ENCODE peak calls at places on chromosomes 5 and 9, in seven cellular contexts. One of them, this sample, is unnamed.

GRCh38 chr9:4750021-4750673 is 9.1 kb upstream of the AK3 start:
- DNase-seq in neuronal stem cell: no peak
- DNase-seq in mesenchymal stem cell: peak; percentile 68
- DNase-seq in H9: no peak
- DNase-seq in IMR-90: peak; percentile 61
- DNase-seq in trophoblast cell: peak; percentile 81
- DNase-seq in H1: no peak
- DNase-seq in this sample: peak; percentile 31

GRCh38 chr9:36101916-36102741 is 34.4 kb upstream of the GLIPR2 start:
- DNase-seq in neuronal stem cell: no peak
- DNase-seq in mesenchymal stem cell: peak; percentile 95
- DNase-seq in H9: no peak
- DNase-seq in IMR-90: peak; percentile 100
- DNase-seq in trophoblast cell: peak; percentile 97
- DNase-seq in H1: no peak
- DNase-seq in this sample: peak; percentile 86

GRCh38 chr9:81380960-81381359 is 308.4 kb downstream of the TLE1 start:
- DNase-seq in neuronal stem cell: no peak
- DNase-seq in mesenchymal stem cell: no peak
- DNase-seq in H9: no peak
- DNase-seq in IMR-90: no peak
- DNase-seq in trophoblast cell: peak; percentile 74
- DNase-seq in H1: no peak
- DNase-seq in this sample: no peak

GRCh38 chr9:115118471-115119156 is 657 bp upstream of the TNC start:
- DNase-seq in neuronal stem cell: peak; percentile 77
- DNase-seq in mesenchymal stem cell: peak; percentile 92
- DNase-seq in H9: peak; percentile 77
- DNase-seq in IMR-90: peak; percentile 93
- DNase-seq in trophoblast cell: peak; percentile 64
- DNase-seq in H1: peak; percentile 81
- DNase-seq in this sample: peak; percentile 98

GRCh38 chr5:77957931-77958476 is 181.9 kb upstream of the TBCA start:
- DNase-seq in neuronal stem cell: peak; percentile 70
- DNase-seq in mesenchymal stem cell: no peak
- DNase-seq in H9: peak; percentile 54
- DNase-seq in IMR-90: no peak
- DNase-seq in trophoblast cell: no peak
- DNase-seq in H1: peak; percentile 71
- DNase-seq in this sample: peak; percentile 84

GRCh38 chr5:65329266-65329665 is 152.5 kb downstream of the ADAMTS6 start:
- DNase-seq in neuronal stem cell: peak; percentile 15
- DNase-seq in mesenchymal stem cell: no peak
- DNase-seq in H9: no peak
- DNase-seq in IMR-90: peak; percentile 41
- DNase-seq in trophoblast cell: no peak
- DNase-seq in H1: no peak
- DNase-seq in this sample: no peak

GRCh38 chr9:79611091-79611614 is 39.4 kb downstream of the TLE4 start:
- DNase-seq in neuronal stem cell: peak; percentile 69
- DNase-seq in mesenchymal stem cell: peak; percentile 80
- DNase-seq in H9: no peak
- DNase-seq in IMR-90: peak; percentile 96
- DNase-seq in trophoblast cell: peak; percentile 45
- DNase-seq in H1: no peak
- DNase-seq in this sample: peak; percentile 64

GRCh38 chr9:4894076-4894475 is 91.0 kb upstream of the JAK2 start:
- DNase-seq in neuronal stem cell: no peak
- DNase-seq in mesenchymal stem cell: peak; percentile 9
- DNase-seq in H9: no peak
- DNase-seq in IMR-90: peak; percentile 65
- DNase-seq in trophoblast cell: no peak
- DNase-seq in H1: no peak
- DNase-seq in this sample: no peak

GRCh38 chr5:59584858-59585846 is 308.4 kb downstream of the PDE4D start:
- DNase-seq in neuronal stem cell: no peak
- DNase-seq in mesenchymal stem cell: no peak
- DNase-seq in H9: no peak
- DNase-seq in IMR-90: no peak
- DNase-seq in trophoblast cell: no peak
- DNase-seq in H1: no peak
- DNase-seq in this sample: no peak

GRCh38 chr5:132020568-132021339 is 9.3 kb upstream of the ACSL6 start:
- DNase-seq in neuronal stem cell: no peak
- DNase-seq in mesenchymal stem cell: no peak
- DNase-seq in H9: no peak
- DNase-seq in IMR-90: no peak
- DNase-seq in trophoblast cell: peak; percentile 37
- DNase-seq in H1: peak; percentile 29
- DNase-seq in this sample: no peak

GRCh38 chr5:172751761-172752510 is 19.1 kb downstream of the DUSP1 start:
- DNase-seq in neuronal stem cell: no peak
- DNase-seq in mesenchymal stem cell: no peak
- DNase-seq in H9: no peak
- DNase-seq in IMR-90: no peak
- DNase-seq in trophoblast cell: peak; percentile 80
- DNase-seq in H1: no peak
- DNase-seq in this sample: no peak

GRCh38 chr5:133427121-133427777 is 185.1 kb downstream of the FSTL4 start:
- DNase-seq in neuronal stem cell: no peak
- DNase-seq in mesenchymal stem cell: no peak
- DNase-seq in H9: no peak
- DNase-seq in IMR-90: peak; percentile 8
- DNase-seq in trophoblast cell: peak; percentile 9
- DNase-seq in H1: no peak
- DNase-seq in this sample: no peak

GRCh38 chr5:38506302-38506701 is 50.1 kb downstream of the LIFR start:
- DNase-seq in neuronal stem cell: no peak
- DNase-seq in mesenchymal stem cell: no peak
- DNase-seq in H9: no peak
- DNase-seq in IMR-90: no peak
- DNase-seq in trophoblast cell: no peak
- DNase-seq in H1: no peak
- DNase-seq in this sample: no peak

GRCh38 chr9:93260290-93261066 is 76.5 kb downstream of the WNK2 start:
- DNase-seq in neuronal stem cell: no peak
- DNase-seq in mesenchymal stem cell: no peak
- DNase-seq in H9: peak; percentile 23
- DNase-seq in IMR-90: no peak
- DNase-seq in trophoblast cell: no peak
- DNase-seq in H1: peak; percentile 44
- DNase-seq in this sample: no peak

GRCh38 chr9:94084314-94084713 is at the start of gene PTPDC1:
- DNase-seq in neuronal stem cell: peak; percentile 62
- DNase-seq in mesenchymal stem cell: peak; percentile 85
- DNase-seq in H9: peak; percentile 83
- DNase-seq in IMR-90: peak; percentile 89
- DNase-seq in trophoblast cell: peak; percentile 17
- DNase-seq in H1: peak; percentile 77
- DNase-seq in this sample: peak; percentile 94

GRCh38 chr9:93183663-93184438 is at the start of gene WNK2:
- DNase-seq in neuronal stem cell: peak; percentile 50
- DNase-seq in mesenchymal stem cell: no peak
- DNase-seq in H9: peak; percentile 65
- DNase-seq in IMR-90: no peak
- DNase-seq in trophoblast cell: peak; percentile 68
- DNase-seq in H1: peak; percentile 82
- DNase-seq in this sample: peak; percentile 29

GRCh38 chr5:10485142-10485795 is 43.6 kb downstream of the ROPN1L start:
- DNase-seq in neuronal stem cell: no peak
- DNase-seq in mesenchymal stem cell: peak; percentile 80
- DNase-seq in H9: peak; percentile 71
- DNase-seq in IMR-90: peak; percentile 96
- DNase-seq in trophoblast cell: peak; percentile 3
- DNase-seq in H1: no peak
- DNase-seq in this sample: peak; percentile 97

GRCh38 chr5:122200456-122200855 is 71.1 kb downstream of the ZNF474 start:
- DNase-seq in neuronal stem cell: no peak
- DNase-seq in mesenchymal stem cell: no peak
- DNase-seq in H9: no peak
- DNase-seq in IMR-90: no peak
- DNase-seq in trophoblast cell: no peak
- DNase-seq in H1: no peak
- DNase-seq in this sample: no peak

GRCh38 chr5:122154910-122155309 is 25.6 kb downstream of the ZNF474 start:
- DNase-seq in neuronal stem cell: no peak
- DNase-seq in mesenchymal stem cell: peak; percentile 96
- DNase-seq in H9: no peak
- DNase-seq in IMR-90: peak; percentile 89
- DNase-seq in trophoblast cell: no peak
- DNase-seq in H1: no peak
- DNase-seq in this sample: peak; percentile 17

GRCh38 chr9:79667716-79668458 is 96.1 kb downstream of the TLE4 start:
- DNase-seq in neuronal stem cell: no peak
- DNase-seq in mesenchymal stem cell: no peak
- DNase-seq in H9: no peak
- DNase-seq in IMR-90: no peak
- DNase-seq in trophoblast cell: no peak
- DNase-seq in H1: no peak
- DNase-seq in this sample: no peak

GRCh38 chr9:751137-752051 is 90.1 kb upstream of the DMRT1 start:
- DNase-seq in neuronal stem cell: no peak
- DNase-seq in mesenchymal stem cell: no peak
- DNase-seq in H9: no peak
- DNase-seq in IMR-90: peak; percentile 15
- DNase-seq in trophoblast cell: peak; percentile 98
- DNase-seq in H1: no peak
- DNase-seq in this sample: no peak

GRCh38 chr5:181047921-181048320 is 7.9 kb downstream of the BTNL9 start:
- DNase-seq in neuronal stem cell: no peak
- DNase-seq in mesenchymal stem cell: no peak
- DNase-seq in H9: no peak
- DNase-seq in IMR-90: no peak
- DNase-seq in trophoblast cell: no peak
- DNase-seq in H1: peak; percentile 37
- DNase-seq in this sample: no peak

GRCh38 chr9:14348241-14349140 is 34.5 kb upstream of the NFIB start:
- DNase-seq in neuronal stem cell: peak; percentile 48
- DNase-seq in mesenchymal stem cell: peak; percentile 46
- DNase-seq in H9: peak; percentile 49
- DNase-seq in IMR-90: no peak
- DNase-seq in trophoblast cell: peak; percentile 21
- DNase-seq in H1: peak; percentile 64
- DNase-seq in this sample: peak; percentile 59

GRCh38 chr5:1879292-1880263 is 3.1 kb downstream of the IRX4 start:
- DNase-seq in neuronal stem cell: no peak
- DNase-seq in mesenchymal stem cell: no peak
- DNase-seq in H9: no peak
- DNase-seq in IMR-90: no peak
- DNase-seq in trophoblast cell: no peak
- DNase-seq in H1: no peak
- DNase-seq in this sample: peak; percentile 7

GRCh38 chr5:6728011-6728794 is 15.0 kb downstream of the TENT4A start:
- DNase-seq in neuronal stem cell: no peak
- DNase-seq in mesenchymal stem cell: no peak
- DNase-seq in H9: no peak
- DNase-seq in IMR-90: no peak
- DNase-seq in trophoblast cell: peak; percentile 27
- DNase-seq in H1: no peak
- DNase-seq in this sample: peak; percentile 39

GRCh38 chr5:134864707-134865106 is 9.5 kb upstream of the TXNDC15 start:
- DNase-seq in neuronal stem cell: no peak
- DNase-seq in mesenchymal stem cell: no peak
- DNase-seq in H9: no peak
- DNase-seq in IMR-90: no peak
- DNase-seq in trophoblast cell: no peak
- DNase-seq in H1: no peak
- DNase-seq in this sample: no peak
- H3K79me1 ChIP-seq in neuronal stem cell: no peaks in the 10 kb centered on the region
- H3K79me1 ChIP-seq in mesenchymal stem cell: peaks cover 3% of the 10 kb centered on the region
- H3K79me1 ChIP-seq in H9: no peaks in the 10 kb centered on the region
- H3K79me1 ChIP-seq in IMR-90: peaks cover 8% of the 10 kb centered on the region
- H3K79me1 ChIP-seq in trophoblast cell: no peaks in the 10 kb centered on the region
- H3K79me1 ChIP-seq in H1: no peaks in the 10 kb centered on the region
- H3K79me1 ChIP-seq in this sample: no peaks in the 10 kb centered on the region

GRCh38 chr5:149240354-149240998 is 31.2 kb upstream of the AFAP1L1 start:
- DNase-seq in neuronal stem cell: no peak
- DNase-seq in mesenchymal stem cell: no peak
- DNase-seq in H9: no peak
- DNase-seq in IMR-90: no peak
- DNase-seq in trophoblast cell: no peak
- DNase-seq in H1: no peak
- DNase-seq in this sample: no peak

GRCh38 chr5:149238540-149238939 is 33.1 kb upstream of the AFAP1L1 start:
- DNase-seq in neuronal stem cell: no peak
- DNase-seq in mesenchymal stem cell: no peak
- DNase-seq in H9: no peak
- DNase-seq in IMR-90: no peak
- DNase-seq in trophoblast cell: peak; percentile 13
- DNase-seq in H1: no peak
- DNase-seq in this sample: peak; percentile 5

GRCh38 chr5:149242339-149242738 is 29.3 kb upstream of the AFAP1L1 start:
- DNase-seq in neuronal stem cell: no peak
- DNase-seq in mesenchymal stem cell: no peak
- DNase-seq in H9: no peak
- DNase-seq in IMR-90: no peak
- DNase-seq in trophoblast cell: no peak
- DNase-seq in H1: no peak
- DNase-seq in this sample: no peak

GRCh38 chr5:149237662-149238061 is 34.0 kb upstream of the AFAP1L1 start:
- DNase-seq in neuronal stem cell: no peak
- DNase-seq in mesenchymal stem cell: no peak
- DNase-seq in H9: no peak
- DNase-seq in IMR-90: no peak
- DNase-seq in trophoblast cell: no peak
- DNase-seq in H1: no peak
- DNase-seq in this sample: peak; percentile 25

GRCh38 chr5:149239917-149240316 is 31.7 kb upstream of the AFAP1L1 start:
- DNase-seq in neuronal stem cell: no peak
- DNase-seq in mesenchymal stem cell: no peak
- DNase-seq in H9: no peak
- DNase-seq in IMR-90: no peak
- DNase-seq in trophoblast cell: no peak
- DNase-seq in H1: no peak
- DNase-seq in this sample: no peak
- H3K23ac ChIP-seq in neuronal stem cell: no peak overlapping the region
- H3K23ac ChIP-seq in mesenchymal stem cell: no peak overlapping the region
- H3K23ac ChIP-seq in H9: no peak overlapping the region
- H3K23ac ChIP-seq in IMR-90: no peak overlapping the region
- H3K23ac ChIP-seq in trophoblast cell: no peak overlapping the region
- H3K23ac ChIP-seq in H1: no peak overlapping the region
- H3K23ac ChIP-seq in this sample: no peak overlapping the region

DNA sequence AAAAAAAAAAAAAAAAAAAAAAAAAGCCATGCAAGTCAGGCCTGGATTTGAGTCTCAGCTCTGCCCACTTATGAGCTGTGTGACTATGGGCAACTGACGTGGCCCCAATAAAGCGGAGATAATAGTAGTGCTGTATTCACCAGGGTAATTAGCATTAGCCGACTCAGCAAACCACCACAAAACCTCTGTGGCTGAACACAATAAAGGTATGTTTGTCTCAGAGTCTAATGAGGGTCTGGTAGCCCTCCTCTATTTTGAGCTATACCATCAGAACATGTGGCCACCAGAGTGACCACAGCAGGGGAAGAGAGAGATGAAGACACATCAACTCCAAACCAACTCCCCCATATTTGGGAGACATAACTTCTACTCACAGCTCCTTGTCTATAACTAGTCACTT is 15.9 kb downstream of the SWI5 start:
- DNase-seq in neuronal stem cell: no peak
- DNase-seq in mesenchymal stem cell: no peak
- DNase-seq in H9: no peak
- DNase-seq in IMR-90: no peak
- DNase-seq in trophoblast cell: no peak
- DNase-seq in H1: no peak
- DNase-seq in this sample: no peak
- H3K18ac ChIP-seq in neuronal stem cell: no peak overlapping the region
- H3K18ac ChIP-seq in mesenchymal stem cell: no peak overlapping the region
- H3K18ac ChIP-seq in H9: no peak overlapping the region
- H3K18ac ChIP-seq in IMR-90: no peak overlapping the region
- H3K18ac ChIP-seq in trophoblast cell: no peak overlapping the region
- H3K18ac ChIP-seq in H1: no peak overlapping the region
- H3K18ac ChIP-seq in this sample: no peak overlapping the region

GRCh38 chr5:120140510-120140909 is 323.6 kb upstream of the PRR16 start:
- DNase-seq in neuronal stem cell: no peak
- DNase-seq in mesenchymal stem cell: no peak
- DNase-seq in H9: no peak
- DNase-seq in IMR-90: no peak
- DNase-seq in trophoblast cell: no peak
- DNase-seq in H1: no peak
- DNase-seq in this sample: no peak
- H3K79me1 ChIP-seq in neuronal stem cell: no peaks in the 10 kb centered on the region
- H3K79me1 ChIP-seq in mesenchymal stem cell: no peaks in the 10 kb centered on the region
- H3K79me1 ChIP-seq in H9: no peaks in the 10 kb centered on the region
- H3K79me1 ChIP-seq in IMR-90: no peaks in the 10 kb centered on the region
- H3K79me1 ChIP-seq in trophoblast cell: no peaks in the 10 kb centered on the region
- H3K79me1 ChIP-seq in H1: no peaks in the 10 kb centered on the region
- H3K79me1 ChIP-seq in this sample: no peaks in the 10 kb centered on the region

This sample was measured in mesendoderm.